ENCODE peak calls at places on chromosome 9, in eight cellular contexts. One of them, this sample, is unnamed.
A peak's percentile ranks its signal among the peaks of the same experiment; 100 is the strongest.

GRCh38 chr9:18020254-18020745 is 441.4 kb downstream of the SH3GL2 start:
- DNase-seq in left ventricle myocardium superior: no peak
- DNase-seq in CD8-positive, alpha-beta T cell: no peak
- DNase-seq in T1000: no peak
- DNase-seq in anterior cingulate cortex: no peak
- DNase-seq in activated CD4-positive, alpha-beta T cell treated with anti-CD3 and anti-CD28 coated beads for 48 hours: no peak
- DNase-seq in skeletal muscle cell: no peak
- DNase-seq in CD8-positive, alpha-beta memory T cell: no peak
- DNase-seq in this sample: no peak

GRCh38 chr9:4489562-4489918 is 728 bp upstream of the SLC1A1 start:
- DNase-seq in left ventricle myocardium superior: no peak
- DNase-seq in CD8-positive, alpha-beta T cell: no peak
- DNase-seq in T1000: no peak
- DNase-seq in anterior cingulate cortex: no peak
- DNase-seq in activated CD4-positive, alpha-beta T cell treated with anti-CD3 and anti-CD28 coated beads for 48 hours: no peak
- DNase-seq in skeletal muscle cell: no peak
- DNase-seq in CD8-positive, alpha-beta memory T cell: no peak
- DNase-seq in this sample: no peak

GRCh38 chr9:37919166-37919955 is 15.4 kb upstream of the SLC25A51 start:
- DNase-seq in left ventricle myocardium superior: no peak
- DNase-seq in CD8-positive, alpha-beta T cell: no peak
- DNase-seq in T1000: no peak
- DNase-seq in anterior cingulate cortex: no peak
- DNase-seq in activated CD4-positive, alpha-beta T cell treated with anti-CD3 and anti-CD28 coated beads for 48 hours: no peak
- DNase-seq in skeletal muscle cell: no peak
- DNase-seq in CD8-positive, alpha-beta memory T cell: peak; percentile 16
- DNase-seq in this sample: no peak

GRCh38 chr9:123438321-123438720 is 82.3 kb downstream of the CRB2 start:
- DNase-seq in left ventricle myocardium superior: no peak
- DNase-seq in CD8-positive, alpha-beta T cell: no peak
- DNase-seq in T1000: no peak
- DNase-seq in anterior cingulate cortex: no peak
- DNase-seq in activated CD4-positive, alpha-beta T cell treated with anti-CD3 and anti-CD28 coated beads for 48 hours: no peak
- DNase-seq in skeletal muscle cell: no peak
- DNase-seq in CD8-positive, alpha-beta memory T cell: no peak
- DNase-seq in this sample: peak; percentile 26

GRCh38 chr9:131422241-131422792 is 28.4 kb downstream of the PRRC2B start:
- DNase-seq in left ventricle myocardium superior: peak; percentile 53
- DNase-seq in CD8-positive, alpha-beta T cell: no peak
- DNase-seq in T1000: no peak
- DNase-seq in anterior cingulate cortex: no peak
- DNase-seq in activated CD4-positive, alpha-beta T cell treated with anti-CD3 and anti-CD28 coated beads for 48 hours: no peak
- DNase-seq in skeletal muscle cell: no peak
- DNase-seq in CD8-positive, alpha-beta memory T cell: no peak
- DNase-seq in this sample: no peak

GRCh38 chr9:108683245-108683644 is 172.5 kb downstream of the ACTL7B start:
- DNase-seq in left ventricle myocardium superior: no peak
- DNase-seq in CD8-positive, alpha-beta T cell: no peak
- DNase-seq in T1000: no peak
- DNase-seq in anterior cingulate cortex: no peak
- DNase-seq in activated CD4-positive, alpha-beta T cell treated with anti-CD3 and anti-CD28 coated beads for 48 hours: no peak
- DNase-seq in skeletal muscle cell: no peak
- DNase-seq in CD8-positive, alpha-beta memory T cell: no peak
- DNase-seq in this sample: no peak

GRCh38 chr9:78026947-78027346 is 4.7 kb downstream of the GNAQ start:
- DNase-seq in left ventricle myocardium superior: no peak
- DNase-seq in CD8-positive, alpha-beta T cell: no peak
- DNase-seq in T1000: no peak
- DNase-seq in anterior cingulate cortex: no peak
- DNase-seq in activated CD4-positive, alpha-beta T cell treated with anti-CD3 and anti-CD28 coated beads for 48 hours: no peak
- DNase-seq in skeletal muscle cell: no peak
- DNase-seq in CD8-positive, alpha-beta memory T cell: no peak
- DNase-seq in this sample: peak; percentile 33

GRCh38 chr9:106286249-106286648 is 576.7 kb upstream of the ZNF462 start:
- DNase-seq in left ventricle myocardium superior: no peak
- DNase-seq in CD8-positive, alpha-beta T cell: no peak
- DNase-seq in T1000: no peak
- DNase-seq in anterior cingulate cortex: no peak
- DNase-seq in activated CD4-positive, alpha-beta T cell treated with anti-CD3 and anti-CD28 coated beads for 48 hours: no peak
- DNase-seq in skeletal muscle cell: peak; percentile 7
- DNase-seq in CD8-positive, alpha-beta memory T cell: no peak
- DNase-seq in this sample: peak; percentile 22

GRCh38 chr9:37618817-37619216 is 26.4 kb upstream of the TOMM5 start:
- DNase-seq in left ventricle myocardium superior: no peak
- DNase-seq in CD8-positive, alpha-beta T cell: no peak
- DNase-seq in T1000: no peak
- DNase-seq in anterior cingulate cortex: no peak
- DNase-seq in activated CD4-positive, alpha-beta T cell treated with anti-CD3 and anti-CD28 coated beads for 48 hours: no peak
- DNase-seq in skeletal muscle cell: no peak
- DNase-seq in CD8-positive, alpha-beta memory T cell: no peak
- DNase-seq in this sample: peak; percentile 28

GRCh38 chr9:21095561-21095960 is 17.8 kb upstream of the IFNB1 start:
- DNase-seq in left ventricle myocardium superior: no peak
- DNase-seq in CD8-positive, alpha-beta T cell: no peak
- DNase-seq in T1000: no peak
- DNase-seq in anterior cingulate cortex: no peak
- DNase-seq in activated CD4-positive, alpha-beta T cell treated with anti-CD3 and anti-CD28 coated beads for 48 hours: no peak
- DNase-seq in skeletal muscle cell: no peak
- DNase-seq in CD8-positive, alpha-beta memory T cell: no peak
- DNase-seq in this sample: peak; percentile 24

GRCh38 chr9:137355445-137356365 is 53.6 kb upstream of the NRARP start:
- DNase-seq in left ventricle myocardium superior: no peak
- DNase-seq in CD8-positive, alpha-beta T cell: no peak
- DNase-seq in T1000: no peak
- DNase-seq in anterior cingulate cortex: no peak
- DNase-seq in activated CD4-positive, alpha-beta T cell treated with anti-CD3 and anti-CD28 coated beads for 48 hours: no peak
- DNase-seq in skeletal muscle cell: no peak
- DNase-seq in CD8-positive, alpha-beta memory T cell: no peak
- DNase-seq in this sample: no peak

GRCh38 chr9:19642256-19642655 is 146.6 kb downstream of the SLC24A2 start:
- DNase-seq in left ventricle myocardium superior: no peak
- DNase-seq in CD8-positive, alpha-beta T cell: no peak
- DNase-seq in T1000: no peak
- DNase-seq in anterior cingulate cortex: no peak
- DNase-seq in activated CD4-positive, alpha-beta T cell treated with anti-CD3 and anti-CD28 coated beads for 48 hours: no peak
- DNase-seq in skeletal muscle cell: no peak
- DNase-seq in CD8-positive, alpha-beta memory T cell: no peak
- DNase-seq in this sample: no peak

GRCh38 chr9:86827893-86828292 is 119.4 kb downstream of the GAS1 start:
- DNase-seq in left ventricle myocardium superior: no peak
- DNase-seq in CD8-positive, alpha-beta T cell: no peak
- DNase-seq in T1000: no peak
- DNase-seq in anterior cingulate cortex: no peak
- DNase-seq in activated CD4-positive, alpha-beta T cell treated with anti-CD3 and anti-CD28 coated beads for 48 hours: no peak
- DNase-seq in skeletal muscle cell: no peak
- DNase-seq in CD8-positive, alpha-beta memory T cell: no peak
- DNase-seq in this sample: peak; percentile 14

GRCh38 chr9:127158995-127159801 is 36.8 kb upstream of the ANGPTL2 start:
- DNase-seq in left ventricle myocardium superior: peak; percentile 62
- DNase-seq in CD8-positive, alpha-beta T cell: no peak
- DNase-seq in T1000: no peak
- DNase-seq in anterior cingulate cortex: peak; percentile 50
- DNase-seq in activated CD4-positive, alpha-beta T cell treated with anti-CD3 and anti-CD28 coated beads for 48 hours: no peak
- DNase-seq in skeletal muscle cell: no peak
- DNase-seq in CD8-positive, alpha-beta memory T cell: no peak
- DNase-seq in this sample: peak; percentile 92

GRCh38 chr9:14710804-14711203 is 11.7 kb downstream of the CER1 start:
- DNase-seq in left ventricle myocardium superior: no peak
- DNase-seq in CD8-positive, alpha-beta T cell: no peak
- DNase-seq in T1000: no peak
- DNase-seq in anterior cingulate cortex: no peak
- DNase-seq in activated CD4-positive, alpha-beta T cell treated with anti-CD3 and anti-CD28 coated beads for 48 hours: no peak
- DNase-seq in skeletal muscle cell: no peak
- DNase-seq in CD8-positive, alpha-beta memory T cell: no peak
- DNase-seq in this sample: peak; percentile 6

GRCh38 chr9:91681461-91682305 is 258.1 kb upstream of the NFIL3 start:
- DNase-seq in left ventricle myocardium superior: peak; percentile 88
- DNase-seq in CD8-positive, alpha-beta T cell: peak; percentile 44
- DNase-seq in T1000: no peak
- DNase-seq in anterior cingulate cortex: peak; percentile 62
- DNase-seq in activated CD4-positive, alpha-beta T cell treated with anti-CD3 and anti-CD28 coated beads for 48 hours: peak; percentile 85
- DNase-seq in skeletal muscle cell: peak; percentile 15
- DNase-seq in CD8-positive, alpha-beta memory T cell: peak; percentile 62
- DNase-seq in this sample: peak; percentile 66

GRCh38 chr9:113597390-113598241 is 134.1 kb downstream of the RGS3 start:
- DNase-seq in left ventricle myocardium superior: peak; percentile 35
- DNase-seq in CD8-positive, alpha-beta T cell: no peak
- DNase-seq in T1000: no peak
- DNase-seq in anterior cingulate cortex: no peak
- DNase-seq in activated CD4-positive, alpha-beta T cell treated with anti-CD3 and anti-CD28 coated beads for 48 hours: no peak
- DNase-seq in skeletal muscle cell: no peak
- DNase-seq in CD8-positive, alpha-beta memory T cell: no peak
- DNase-seq in this sample: no peak

GRCh38 chr9:76688471-76689238 is 75.6 kb upstream of the PCA3 start:
- DNase-seq in left ventricle myocardium superior: no peak
- DNase-seq in CD8-positive, alpha-beta T cell: no peak
- DNase-seq in T1000: no peak
- DNase-seq in anterior cingulate cortex: no peak
- DNase-seq in activated CD4-positive, alpha-beta T cell treated with anti-CD3 and anti-CD28 coated beads for 48 hours: no peak
- DNase-seq in skeletal muscle cell: no peak
- DNase-seq in CD8-positive, alpha-beta memory T cell: no peak
- DNase-seq in this sample: peak; percentile 6

GRCh38 chr9:133758228-133758627 is 20.1 kb upstream of the SARDH start:
- DNase-seq in left ventricle myocardium superior: no peak
- DNase-seq in CD8-positive, alpha-beta T cell: no peak
- DNase-seq in T1000: no peak
- DNase-seq in anterior cingulate cortex: no peak
- DNase-seq in activated CD4-positive, alpha-beta T cell treated with anti-CD3 and anti-CD28 coated beads for 48 hours: no peak
- DNase-seq in skeletal muscle cell: no peak
- DNase-seq in CD8-positive, alpha-beta memory T cell: no peak
- DNase-seq in this sample: no peak

GRCh38 chr9:134433101-134433500 is 106.8 kb downstream of the RXRA start:
- DNase-seq in left ventricle myocardium superior: no peak
- DNase-seq in CD8-positive, alpha-beta T cell: no peak
- DNase-seq in T1000: peak; percentile 36
- DNase-seq in anterior cingulate cortex: peak; percentile 36
- DNase-seq in activated CD4-positive, alpha-beta T cell treated with anti-CD3 and anti-CD28 coated beads for 48 hours: no peak
- DNase-seq in skeletal muscle cell: no peak
- DNase-seq in CD8-positive, alpha-beta memory T cell: no peak
- DNase-seq in this sample: no peak

GRCh38 chr9:12667892-12668291 is 25.3 kb upstream of the TYRP1 start:
- DNase-seq in left ventricle myocardium superior: no peak
- DNase-seq in CD8-positive, alpha-beta T cell: no peak
- DNase-seq in T1000: no peak
- DNase-seq in anterior cingulate cortex: no peak
- DNase-seq in activated CD4-positive, alpha-beta T cell treated with anti-CD3 and anti-CD28 coated beads for 48 hours: no peak
- DNase-seq in skeletal muscle cell: no peak
- DNase-seq in CD8-positive, alpha-beta memory T cell: no peak
- DNase-seq in this sample: no peak

GRCh38 chr9:107276966-107277710 is 5.9 kb upstream of the RAD23B start:
- DNase-seq in left ventricle myocardium superior: no peak
- DNase-seq in CD8-positive, alpha-beta T cell: no peak
- DNase-seq in T1000: no peak
- DNase-seq in anterior cingulate cortex: no peak
- DNase-seq in activated CD4-positive, alpha-beta T cell treated with anti-CD3 and anti-CD28 coated beads for 48 hours: no peak
- DNase-seq in skeletal muscle cell: peak; percentile 20
- DNase-seq in CD8-positive, alpha-beta memory T cell: no peak
- DNase-seq in this sample: no peak